ENCODE peak calls at places on chromosomes 5 and 9, in seven cellular contexts. H is kidney tubule cell; I is ureter; A is CMK; L is anterior cingulate cortex; V is stimulated activated CD4-positive, alpha-beta T cell treated with anti-CD3 and anti-CD28 coated beads, TNF-alpha, amount 100 ng/mL, for 4 hours; S is hippocampal formation. U is an unnamed sample.

GRCh38 chr5:133969654-133970324 is 1.4 kb upstream of the C5orf15 start:
- DNase-seq in H (peak), I (no peak), A (no peak), L (no peak), V (no peak), S (no peak), U (no peak)

GRCh38 chr5:14164164-14164720 is 21.1 kb downstream of the TRIO start:
- DNase-seq in H (no peak), I (no peak), A (no peak), L (no peak), V (no peak), S (no peak), U (no peak)

GRCh38 chr9:137987244-137988030 is 109.9 kb downstream of the CACNA1B start:
- DNase-seq in H (peak), I (no peak), A (no peak), L (no peak), V (no peak), S (no peak), U (no peak)

GRCh38 chr5:138508958-138509357 is 34.1 kb downstream of the ETF1 start:
- DNase-seq in H (no peak), I (no peak), A (no peak), L (no peak), V (no peak), S (no peak), U (no peak)

GRCh38 chr5:139524446-139524845 is 36.7 kb upstream of the UBE2D2 start:
- DNase-seq in H (no peak), I (no peak), A (no peak), L (no peak), V (no peak), S (no peak), U (no peak)

GRCh38 chr9:130997925-130998595 is 10.9 kb upstream of the LAMC3 start:
- DNase-seq in H (peak), I (peak), A (peak), L (no peak), V (no peak), S (peak), U (peak)

GRCh38 chr5:6377121-6377520 is 1.2 kb downstream of the MED10 start:
- DNase-seq in H (peak), I (peak), A (no peak), L (no peak), V (no peak), S (no peak), U (no peak)

GRCh38 chr9:16653491-16654407 is 216.7 kb downstream of the BNC2 start:
- DNase-seq in H (peak), I (no peak), A (no peak), L (no peak), V (no peak), S (no peak), U (no peak)

GRCh38 chr9:128555180-128555721 is 2.9 kb downstream of the SPTAN1 start:
- DNase-seq in H (peak), I (no peak), A (no peak), L (no peak), V (no peak), S (no peak), U (no peak)

GRCh38 chr9:127854169-127854833 is at the start of gene ENG:
- DNase-seq in H (peak), I (peak), A (no peak), L (no peak), V (no peak), S (no peak), U (no peak)

GRCh38 chr5:121138952-121139351 is 674.9 kb downstream of the PRR16 start:
- DNase-seq in H (no peak), I (no peak), A (no peak), L (no peak), V (no peak), S (no peak), U (no peak)

GRCh38 chr9:133426011-133426410 is 3.8 kb downstream of the ADAMTS13 start:
- DNase-seq in H (no peak), I (no peak), A (no peak), L (no peak), V (no peak), S (no peak), U (no peak)

GRCh38 chr5:171316258-171317121 is 7.4 kb downstream of the TLX3 start:
- DNase-seq in H (no peak), I (no peak), A (no peak), L (no peak), V (no peak), S (no peak), U (no peak)

GRCh38 chr9:131418143-131419028 is 24.5 kb downstream of the PRRC2B start:
- DNase-seq in H (peak), I (no peak), A (no peak), L (no peak), V (no peak), S (no peak), U (no peak)

GRCh38 chr5:180918380-180918779 is 19.4 kb downstream of the BTNL8 start:
- DNase-seq in H (no peak), I (no peak), A (no peak), L (no peak), V (no peak), S (no peak), U (no peak)

GRCh38 chr5:169071-169727 is 22.1 kb upstream of the LRRC14B start:
- DNase-seq in H (no peak), I (no peak), A (peak), L (no peak), V (no peak), S (no peak), U (no peak)

GRCh38 chr9:112333639-112334318 is 360 bp upstream of the PTBP3 start:
- DNase-seq in H (peak), I (peak), A (peak), L (peak), V (peak), S (peak), U (peak)

GRCh38 chr5:179307006-179307800 is 38.1 kb downstream of the ADAMTS2 start:
- DNase-seq in H (no peak), I (no peak), A (no peak), L (no peak), V (no peak), S (no peak), U (no peak)